ENCODE peak calls at places on chromosome 18, in seven cellular contexts. G is OCI-LY7, F is GM23338, S is endothelial cell, Z is colonic mucosa, Q is GM12865, D is breast epithelium. J is an unnamed sample.

GRCh38 chr18:9612215-9612830 is 2.0 kb downstream of the PPP4R1 start:
- DNase-seq in F (peak; percentile 37), Z (peak; percentile 53), G (peak; percentile 72), S (no peak), Q (peak; percentile 70), D (peak; percentile 43), J (peak; percentile 37)

GRCh38 chr18:67893896-67894295 is 377.4 kb upstream of the DSEL start:
- DNase-seq in F (no peak), S (no peak), D (no peak), G (no peak), Z (no peak), Q (no peak), J (no peak)

GRCh38 chr18:62611395-62612241 is 88.8 kb downstream of the ZCCHC2 start:
- DNase-seq in D (no peak), Q (no peak), Z (no peak), F (peak; percentile 42), G (no peak), S (no peak), J (no peak)

GRCh38 chr18:63515279-63515678 is 26.9 kb upstream of the SERPINB12 start:
- DNase-seq in F (peak; percentile 54), Z (no peak), G (no peak), D (no peak), Q (no peak), S (no peak), J (no peak)

GRCh38 chr18:23572570-23572969 is 13.7 kb downstream of the NPC1 start:
- DNase-seq in D (no peak), Q (no peak), G (no peak), F (no peak), Z (no peak), S (no peak), J (no peak)

GRCh38 chr18:47560693-47561092 is 309.2 kb upstream of the SKOR2 start:
- DNase-seq in Z (no peak), F (peak; percentile 64), G (no peak), D (no peak), S (no peak), Q (no peak), J (no peak)

GRCh38 chr18:36977121-36977520 is 148.2 kb downstream of the KIAA1328 start:
- DNase-seq in Q (no peak), D (no peak), F (no peak), G (no peak), Z (no peak), S (no peak), J (no peak)

GRCh38 chr18:8730080-8730827 is 24.9 kb downstream of the MTCL1 start:
- DNase-seq in Z (peak; percentile 79), D (no peak), S (no peak), F (no peak), Q (no peak), G (no peak), J (no peak)

GRCh38 chr18:25278415-25278814 is 73.6 kb downstream of the ZNF521 start:
- DNase-seq in F (no peak), S (no peak), Q (no peak), G (no peak), Z (no peak), D (no peak), J (no peak)

GRCh38 chr18:27004056-27004829 is 138.7 kb upstream of the AQP4 start:
- DNase-seq in F (peak; percentile 28), G (peak; percentile 37), D (no peak), Q (peak; percentile 25), S (no peak), Z (no peak), J (no peak)
- TF ChIP-seq CTCF in F (peak; percentile 44), G (peak; percentile 84), D (no peak), Q (peak; percentile 38), S (peak; percentile 39), Z (no peak), J (peak; percentile 20)

GRCh38 chr18:26941608-26942007 is 76.1 kb upstream of the AQP4 start:
- DNase-seq in S (no peak), G (no peak), F (no peak), Z (no peak), Q (no peak), D (peak; percentile 60), J (no peak)

GRCh38 chr18:26943906-26944305 is 78.4 kb upstream of the AQP4 start:
- DNase-seq in D (no peak), G (no peak), Q (no peak), Z (no peak), F (no peak), S (no peak), J (no peak)

DNA sequence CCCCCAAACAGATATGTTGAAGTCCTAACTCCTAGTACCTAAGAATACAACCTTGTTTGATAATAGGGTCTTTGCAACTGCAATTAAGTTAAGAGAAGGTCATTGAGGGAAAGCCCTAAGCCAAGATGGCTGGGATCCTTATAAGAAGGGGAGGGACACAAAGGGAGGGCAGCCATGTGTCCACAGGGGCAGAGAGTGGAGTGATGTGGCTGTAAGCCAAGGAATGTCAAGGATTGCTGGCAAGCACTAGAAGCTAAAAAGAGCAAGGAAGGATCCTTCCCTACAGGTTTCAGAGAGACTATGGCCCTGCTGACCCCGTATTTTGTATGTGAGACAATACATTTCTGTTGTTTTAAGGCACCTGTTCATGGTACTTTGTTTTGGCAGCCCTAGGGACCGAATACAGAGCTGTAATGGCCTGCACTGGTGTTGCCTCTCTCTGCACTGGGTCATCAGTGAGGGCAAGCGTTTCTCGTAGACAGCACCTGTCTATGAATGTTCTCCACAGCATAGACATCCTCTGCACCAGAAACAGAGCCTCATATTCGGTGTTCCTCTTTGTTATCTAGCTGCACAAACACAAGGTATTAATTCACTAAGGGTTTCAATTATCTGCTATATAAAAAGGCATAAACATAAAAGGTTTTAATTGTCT is 75.4 kb upstream of the AQP4 start:
- DNase-seq in G (no peak), D (no peak), Z (no peak), F (no peak), Q (no peak), S (no peak), J (no peak)
- TF ChIP-seq CTCF in G (no peak), D (no peak), Z (no peak), F (no peak), Q (no peak), S (no peak), J (no peak)

DNA sequence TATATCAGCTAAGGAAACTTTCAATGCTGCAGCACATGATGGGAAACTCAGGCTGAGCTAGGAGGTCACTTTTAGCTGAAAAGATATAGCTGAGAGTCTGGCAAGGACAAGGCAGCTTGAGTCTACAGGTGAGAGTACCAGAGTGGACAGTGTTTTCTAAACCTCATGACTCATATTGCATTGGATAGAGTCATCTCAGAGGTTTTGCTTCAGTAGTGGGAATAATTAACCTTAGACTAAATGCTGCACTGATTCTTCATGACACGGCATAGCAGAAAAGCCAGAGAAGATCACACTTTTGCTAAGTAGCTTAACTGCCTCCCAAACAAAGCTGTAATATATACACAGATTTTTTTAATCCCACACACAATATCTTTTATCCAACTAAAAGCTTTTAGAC is 865.0 kb upstream of the CDH2 start:
- DNase-seq in S (no peak), Z (no peak), G (no peak), D (no peak), Q (no peak), F (no peak), J (no peak)
- TF ChIP-seq CTCF in S (no peak), Z (no peak), G (no peak), D (no peak), Q (no peak), F (no peak), J (no peak)

GRCh38 chr18:77305676-77306075 is 56.0 kb downstream of the GALR1 start:
- DNase-seq in F (no peak), D (no peak), Z (no peak), Q (no peak), S (no peak), G (no peak), J (no peak)

GRCh38 chr18:77304263-77304662 is 54.6 kb downstream of the GALR1 start:
- DNase-seq in D (no peak), G (no peak), S (no peak), F (no peak), Z (no peak), Q (no peak), J (no peak)

GRCh38 chr18:77308216-77308615 is 58.6 kb downstream of the GALR1 start:
- DNase-seq in S (no peak), Q (no peak), G (no peak), D (no peak), F (no peak), Z (no peak), J (no peak)
- TF ChIP-seq CTCF in S (no peak), Q (no peak), G (no peak), D (no peak), F (no peak), Z (no peak), J (no peak)

DNA sequence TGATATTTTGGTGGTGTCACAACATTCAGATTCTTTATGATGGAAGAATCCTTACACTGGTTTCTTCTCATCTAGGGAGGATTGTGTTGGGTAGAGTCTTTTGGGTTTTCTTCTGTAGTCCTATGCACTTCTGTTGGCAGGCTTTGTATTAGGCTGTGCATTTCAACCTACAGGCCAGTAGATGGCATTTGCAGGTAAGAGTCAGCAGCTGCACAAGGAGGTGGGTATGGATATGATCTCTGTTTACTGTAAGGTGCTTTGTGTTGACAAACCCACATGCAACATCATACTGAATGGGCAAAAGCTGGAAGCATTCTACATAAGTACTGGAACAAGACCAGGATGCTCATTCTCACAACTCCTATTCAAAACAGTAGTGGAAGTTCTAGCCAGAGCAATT is 656.8 kb downstream of the METTL4 start:
- DNase-seq in Z (no peak), F (peak; percentile 62), Q (peak; percentile 17), D (no peak), G (peak; percentile 43), S (no peak), J (no peak)
- TF ChIP-seq CTCF in Z (no peak), F (peak; percentile 65), Q (peak; percentile 18), D (no peak), G (peak; percentile 78), S (no peak), J (no peak)

J was measured in GM13976.